ENCODE peak calls at places on chromosomes 7 and 10, in five cellular contexts. D is upper lobe of left lung, K is tibial nerve, A is esophagus muscularis mucosa, E is stomach. Z is an unnamed sample. For H3K36me3, the result is how much of the 10 kb centered on the place peaks cover.

GRCh38 chr10:28254290-28254985 is 48.4 kb downstream of the MPP7 start:
- DNase-seq in D (no peak), K (no peak), A (no peak), E (no peak), Z (no peak)

GRCh38 chr7:91264924-91265681 is 870 bp downstream of the FZD1 start:
- DNase-seq in D (peak), K (peak), A (no peak), E (peak), Z (peak)

GRCh38 chr10:90998733-90999511 is 78.0 kb upstream of the ANKRD1 start:
- DNase-seq in D (no peak), K (no peak), A (no peak), E (no peak), Z (no peak)

GRCh38 chr10:48696535-48696873 is 11.8 kb downstream of the WDFY4 start:
- DNase-seq in D (no peak), K (no peak), A (peak), E (no peak), Z (no peak)

GRCh38 chr7:28700790-28701203 is 257.3 kb downstream of the TRIL start:
- DNase-seq in D (no peak), K (no peak), A (no peak), E (no peak), Z (no peak)

GRCh38 chr10:124641282-124642075 is 102.7 kb downstream of the FAM53B start:
- DNase-seq in D (no peak), K (no peak), A (no peak), E (no peak), Z (peak)

GRCh38 chr7:74059681-74060588 is 23.7 kb upstream of the LIMK1 start:
- DNase-seq in D (peak), K (no peak), A (no peak), E (peak), Z (peak)

GRCh38 chr7:46004965-46005364 is 83.9 kb upstream of the IGFBP3 start:
- DNase-seq in D (no peak), K (no peak), A (no peak), E (no peak), Z (no peak)

GRCh38 chr10:6385683-6386082 is 183.0 kb downstream of the PFKFB3 start:
- DNase-seq in D (no peak), K (no peak), A (no peak), E (no peak), Z (no peak)

GRCh38 chr7:102111063-102111757 is 175.5 kb upstream of the SH2B2 start:
- DNase-seq in D (peak), K (no peak), A (no peak), E (no peak), Z (no peak)

GRCh38 chr10:8053446-8054242 is 844 bp upstream of the GATA3 start:
- DNase-seq in D (peak), K (no peak), A (no peak), E (peak), Z (peak)

GRCh38 chr7:70457477-70458194 is 674.3 kb upstream of the GALNT17 start:
- DNase-seq in D (no peak), K (no peak), A (no peak), E (no peak), Z (no peak)

GRCh38 chr10:15169555-15170407 is 1.3 kb upstream of the NMT2 start:
- DNase-seq in D (no peak), K (peak), A (no peak), E (no peak), Z (no peak)
- H3K4me3 ChIP-seq in D (peak), K (no peak), A (no peak), E (peak), Z (no peak)

GRCh38 chr7:106098889-106099288 is 13.2 kb downstream of the SYPL1 start:
- DNase-seq in D (no peak), K (no peak), A (no peak), E (no peak), Z (no peak)
- H3K36me3 ChIP-seq in D (under half), K (under half), A (under half), E (under half), Z (under half)

DNA sequence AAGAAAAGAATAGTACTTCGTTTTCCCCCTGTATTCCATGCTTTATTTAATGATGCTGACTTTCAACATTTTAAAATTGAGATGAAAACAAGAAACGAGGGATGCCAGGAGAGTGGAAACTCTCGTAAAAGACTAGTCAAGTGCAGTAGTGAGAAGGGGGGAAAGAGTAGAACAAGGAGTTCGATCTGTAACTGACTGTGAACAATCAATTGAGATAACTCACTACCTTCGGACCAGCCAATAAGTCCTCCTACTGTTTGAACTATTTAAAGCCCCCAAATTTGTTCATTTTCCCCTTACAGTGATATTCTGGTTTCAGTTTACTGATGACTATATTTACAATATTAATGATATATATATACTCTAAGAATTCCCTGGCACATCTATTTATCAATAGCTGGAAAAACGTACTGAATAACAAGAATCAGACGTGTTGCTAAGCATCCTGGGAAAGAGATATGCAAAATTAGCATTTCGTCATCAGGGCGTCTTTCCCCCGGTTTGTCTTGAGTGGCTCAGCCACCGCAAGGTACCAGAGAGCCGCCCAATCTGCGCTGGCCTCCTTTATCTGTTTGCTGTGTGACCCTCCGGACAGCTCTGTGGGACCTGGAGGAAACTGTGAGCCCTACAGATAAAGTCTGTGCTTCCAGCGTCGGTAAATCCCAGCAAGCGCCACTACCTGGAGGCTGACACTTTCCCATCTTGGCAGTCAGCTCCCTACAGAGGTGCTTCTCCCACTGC is 41.1 kb downstream of the PDIA4 start:
- DNase-seq in D (no peak), K (peak), A (peak), E (peak), Z (peak)
- TF ChIP-seq EP300 in D (no peak), K (peak), A (no peak), E (no peak), Z (no peak)

GRCh38 chr10:133567119-133567518 is 1.7 kb upstream of the SYCE1 start:
- DNase-seq in D (no peak), K (no peak), A (peak), E (no peak), Z (no peak)

GRCh38 chr10:133564816-133565215 is 567 bp downstream of the SYCE1 start:
- DNase-seq in D (peak), K (no peak), A (no peak), E (no peak), Z (no peak)

GRCh38 chr10:133568287-133568614 is 2.9 kb upstream of the SYCE1 start:
- DNase-seq in D (no peak), K (no peak), A (peak), E (no peak), Z (no peak)

GRCh38 chr10:133567609-133568286 is 2.4 kb upstream of the SYCE1 start:
- DNase-seq in D (peak), K (no peak), A (peak), E (no peak), Z (no peak)

GRCh38 chr10:133565441-133566294 is at the start of gene SYCE1:
- DNase-seq in D (peak), K (no peak), A (peak), E (no peak), Z (no peak)
- H3K4me3 ChIP-seq in D (peak), K (no peak), A (no peak), E (peak), Z (no peak)

DNA sequence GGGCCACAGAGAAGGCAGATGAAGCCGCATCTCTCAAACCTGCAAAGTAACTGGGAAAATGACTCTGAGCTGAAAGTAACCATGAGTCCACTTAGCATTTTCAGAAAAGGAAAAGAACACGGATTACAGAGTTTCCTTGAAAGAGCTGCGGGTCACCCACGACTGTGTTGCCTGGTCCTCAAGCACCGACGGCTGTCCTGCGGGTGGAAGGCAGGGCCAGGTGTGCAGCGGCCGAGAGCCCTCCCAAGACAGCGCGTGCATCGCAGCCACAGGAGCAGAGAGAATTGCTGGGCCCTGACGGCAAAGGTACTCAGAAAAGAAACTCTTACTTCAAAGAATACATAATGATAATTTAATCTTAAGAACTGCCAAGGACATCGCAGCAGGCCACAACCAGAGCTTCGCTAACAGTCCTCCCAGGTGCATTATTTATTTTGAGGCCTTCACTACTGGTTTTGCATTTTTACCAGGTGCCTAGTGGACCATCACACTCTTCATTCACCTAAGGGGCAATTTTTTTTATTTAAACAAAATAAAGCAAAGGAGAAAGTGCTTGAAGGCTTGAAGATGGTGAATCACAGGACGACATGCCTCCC is 153.4 kb downstream of the ZMYND11 start:
- DNase-seq in D (peak), K (no peak), A (no peak), E (no peak), Z (no peak)
- H3K36me3 ChIP-seq in D (under half), K (under half), A (half or more), E (half or more), Z (under half)

GRCh38 chr10:29836396-29836795 is 201.6 kb upstream of the SVIL start:
- DNase-seq in D (no peak), K (no peak), A (no peak), E (no peak), Z (no peak)

GRCh38 chr10:29839826-29840515 is 205.2 kb upstream of the SVIL start:
- DNase-seq in D (no peak), K (no peak), A (no peak), E (no peak), Z (no peak)

GRCh38 chr10:29840516-29841276 is 205.9 kb upstream of the SVIL start:
- DNase-seq in D (no peak), K (no peak), A (no peak), E (no peak), Z (no peak)

GRCh38 chr10:29837586-29837985 is 202.8 kb upstream of the SVIL start:
- DNase-seq in D (no peak), K (no peak), A (no peak), E (no peak), Z (no peak)

GRCh38 chr10:29838529-29838928 is 203.8 kb upstream of the SVIL start:
- DNase-seq in D (no peak), K (no peak), A (no peak), E (no peak), Z (peak)
- TF ChIP-seq EP300 in D (no peak), K (no peak), A (peak), E (peak), Z (peak)

DNA sequence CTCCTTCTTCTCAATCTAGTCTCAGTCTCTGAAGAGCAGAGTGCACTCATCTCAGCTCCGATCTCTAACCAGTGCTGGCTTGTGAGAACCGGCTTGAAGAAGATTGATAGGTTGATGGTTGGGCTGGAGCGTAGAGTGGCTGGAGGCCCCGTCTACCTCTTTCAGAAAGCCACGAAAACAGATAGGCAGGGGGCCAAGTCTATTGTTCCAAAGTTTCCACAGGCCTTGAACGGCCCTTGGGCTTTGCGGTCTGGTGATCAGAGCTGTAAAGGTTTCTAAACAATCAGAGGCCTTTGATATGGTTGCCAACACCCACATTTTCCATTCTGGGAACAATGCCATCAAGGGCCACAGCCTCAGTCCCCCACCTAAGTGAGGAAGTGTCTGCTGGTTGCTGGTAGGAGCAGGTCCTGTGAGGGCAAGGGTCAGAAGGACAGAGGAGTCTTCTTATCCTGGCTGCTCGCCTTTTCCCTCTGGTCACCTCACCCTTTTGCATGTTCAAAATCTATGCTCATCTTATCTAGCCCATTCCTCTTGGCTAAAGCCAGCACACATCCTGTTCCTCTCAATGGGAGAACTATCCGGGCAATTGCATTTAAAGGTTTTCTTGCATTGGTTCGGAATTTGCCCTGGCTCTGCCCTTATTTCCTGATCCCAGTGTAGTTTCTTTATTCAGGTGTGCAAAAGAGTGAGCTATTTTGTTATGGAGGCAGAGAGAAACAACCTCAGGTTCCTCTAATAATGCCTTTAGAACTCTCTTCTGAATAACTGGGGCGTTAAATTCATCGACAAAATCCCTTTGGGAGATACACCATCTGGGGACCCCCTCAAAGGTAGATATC is 70.3 kb upstream of the KMT2E start:
- DNase-seq in D (no peak), K (peak), A (no peak), E (peak), Z (peak)
- H3K4me3 ChIP-seq in D (no peak), K (no peak), A (no peak), E (peak), Z (no peak)

GRCh38 chr7:155683098-155683497 is 38.6 kb downstream of the RBM33 start:
- DNase-seq in D (no peak), K (no peak), A (no peak), E (no peak), Z (no peak)

GRCh38 chr7:155680124-155680523 is 35.7 kb downstream of the RBM33 start:
- DNase-seq in D (no peak), K (no peak), A (no peak), E (no peak), Z (no peak)

GRCh38 chr7:155682484-155682883 is 38.0 kb downstream of the RBM33 start:
- DNase-seq in D (no peak), K (no peak), A (no peak), E (no peak), Z (no peak)

GRCh38 chr7:155681663-155682062 is 37.2 kb downstream of the RBM33 start:
- DNase-seq in D (no peak), K (no peak), A (no peak), E (no peak), Z (no peak)

GRCh38 chr7:155680864-155681263 is 36.4 kb downstream of the RBM33 start:
- DNase-seq in D (no peak), K (no peak), A (no peak), E (no peak), Z (no peak)
- H3K36me3 ChIP-seq in D (under half), K (under half), A (half or more), E (half or more), Z (under half)

DNA sequence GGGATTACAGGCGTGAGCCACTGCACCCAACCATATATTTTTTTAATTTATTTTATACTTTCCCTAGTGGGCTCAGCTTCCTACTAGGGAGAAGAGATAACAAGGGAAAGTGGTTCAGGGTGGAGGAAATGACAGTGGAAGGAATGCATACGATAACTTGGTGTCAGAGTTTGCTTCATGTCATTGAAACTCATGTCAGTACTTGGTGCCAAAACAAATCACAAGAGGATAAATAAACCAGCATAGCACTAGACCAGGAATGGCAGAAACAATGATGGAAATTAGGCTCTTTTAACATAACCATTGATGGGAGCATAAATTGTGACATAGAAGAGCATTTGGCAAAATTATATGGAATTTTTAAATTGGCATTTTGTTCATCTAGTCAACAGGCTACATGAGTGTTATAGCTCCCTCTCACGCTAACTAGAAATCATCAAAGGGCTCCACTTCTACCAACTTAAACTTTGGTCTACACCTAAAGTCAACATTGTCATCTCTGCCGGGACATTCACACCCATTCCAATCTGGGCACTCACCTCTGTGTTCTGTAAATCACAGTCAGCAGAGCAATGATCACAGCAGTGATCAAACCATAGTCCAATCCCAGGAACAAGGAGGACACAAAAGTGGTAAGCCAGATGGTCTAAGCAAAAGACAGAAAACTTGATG is 41.2 kb downstream of the PSMC2 start:
- DNase-seq in D (no peak), K (no peak), A (no peak), E (no peak), Z (no peak)
- TF ChIP-seq EP300 in D (no peak), K (no peak), A (no peak), E (no peak), Z (no peak)

Z was measured in transverse colon.